ENCODE peak calls at places on chromosomes 11 and 22, in four cellular contexts. V is mammary epithelial cell; Y is effector memory CD4-positive, alpha-beta T cell; H is neuronal stem cell. S is an unnamed sample.

GRCh38 chr11:2483426-2483825 is 38.6 kb downstream of the KCNQ1 start:
- DNase-seq in V (no peak), Y (no peak), H (no peak), S (no peak)

GRCh38 chr11:78138694-78139421 is 568 bp downstream of the ALG8 start:
- DNase-seq in V (peak; percentile 57), Y (no peak), H (peak; percentile 3), S (no peak)

GRCh38 chr11:126194121-126194543 is 17.3 kb downstream of the RPUSD4 start:
- DNase-seq in V (peak; percentile 16), Y (no peak), H (peak; percentile 41), S (no peak)

GRCh38 chr11:57562596-57562995 is 4.9 kb downstream of the UBE2L6 start:
- DNase-seq in V (peak; percentile 29), Y (no peak), H (no peak), S (no peak)

GRCh38 chr22:23263651-23264555 is 83.6 kb downstream of the BCR start:
- DNase-seq in V (peak; percentile 69), Y (peak; percentile 38), H (no peak), S (no peak)

GRCh38 chr11:29432719-29433325 is 584.0 kb downstream of the KCNA4 start:
- DNase-seq in V (peak; percentile 5), Y (no peak), H (no peak), S (no peak)

GRCh38 chr11:2383823-2384722 is 7.0 kb downstream of the CD81 start:
- DNase-seq in V (no peak), Y (peak; percentile 60), H (no peak), S (no peak)

GRCh38 chr22:26589845-26590524 is at the start of gene TPST2:
- DNase-seq in V (peak; percentile 68), Y (peak; percentile 72), H (peak; percentile 80), S (no peak)

GRCh38 chr11:8092587-8093424 is 11.8 kb downstream of the TUB start:
- DNase-seq in V (peak; percentile 48), Y (no peak), H (no peak), S (no peak)

GRCh38 chr11:2549876-2550605 is 105.2 kb downstream of the KCNQ1 start:
- DNase-seq in V (no peak), Y (no peak), H (no peak), S (no peak)

GRCh38 chr11:2273771-2274170 is 3.4 kb upstream of the ASCL2 start:
- DNase-seq in V (no peak), Y (no peak), H (no peak), S (no peak)

GRCh38 chr11:92141725-92142124 is 82.9 kb upstream of the FAT3 start:
- DNase-seq in V (no peak), Y (no peak), H (no peak), S (no peak)

GRCh38 chr11:121687961-121688566 is 235.3 kb upstream of the SORL1-AS1 start:
- DNase-seq in V (no peak), Y (no peak), H (no peak), S (peak; percentile 18)

DNA sequence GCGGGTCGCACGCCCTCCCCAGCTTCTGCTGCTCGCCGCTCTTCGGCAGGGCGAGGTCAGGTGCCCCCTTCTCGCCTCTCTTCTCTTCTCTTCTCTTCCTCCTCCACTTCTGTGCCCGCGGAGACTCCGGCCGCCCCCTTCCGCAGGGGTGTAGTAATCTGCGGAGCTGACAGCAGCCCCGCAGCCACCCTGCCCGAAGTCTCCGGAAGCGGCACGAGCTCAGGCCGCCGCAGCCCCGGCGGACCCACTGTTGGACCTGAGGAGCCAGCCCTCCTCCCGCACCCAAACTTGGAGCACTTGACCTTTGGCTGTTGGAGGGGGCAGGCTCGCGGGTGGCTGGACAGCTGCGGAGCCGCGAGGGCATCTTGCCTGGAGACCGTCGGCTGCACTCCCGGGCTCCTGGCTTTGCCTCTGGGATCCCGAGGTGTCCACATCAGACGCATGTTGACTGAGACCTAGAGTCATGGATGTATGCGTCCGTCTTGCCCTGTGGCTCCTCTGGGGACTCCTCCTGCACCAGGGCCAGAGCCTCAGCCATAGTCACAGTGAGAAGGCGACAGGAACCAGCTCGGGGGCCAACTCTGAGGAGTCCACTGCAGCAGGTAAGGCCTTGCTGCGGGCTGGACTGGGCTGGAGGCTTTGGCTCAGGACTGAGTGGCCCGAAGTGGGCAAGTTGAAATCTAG is 486 bp downstream of the STIM1 start:
- DNase-seq in V (peak; percentile 50), Y (peak; percentile 30), H (no peak), S (no peak)
- H3K4me1 ChIP-seq in V (peaks cover 30% of the 10 kb centered on the region), Y (peaks cover 57% of the 10 kb centered on the region), H (peaks cover 21% of the 10 kb centered on the region), S (peaks cover 6% of the 10 kb centered on the region)

GRCh38 chr11:71301046-71301857 is 48.9 kb upstream of the SHANK2 start:
- DNase-seq in V (no peak), Y (no peak), H (no peak), S (no peak)

GRCh38 chr11:71302534-71302909 is 50.1 kb upstream of the SHANK2 start:
- DNase-seq in V (no peak), Y (no peak), H (no peak), S (no peak)

GRCh38 chr11:71300187-71300586 is 47.8 kb upstream of the SHANK2 start:
- DNase-seq in V (no peak), Y (no peak), H (no peak), S (no peak)

GRCh38 chr11:71302911-71303310 is 50.5 kb upstream of the SHANK2 start:
- DNase-seq in V (no peak), Y (no peak), H (no peak), S (no peak)

DNA sequence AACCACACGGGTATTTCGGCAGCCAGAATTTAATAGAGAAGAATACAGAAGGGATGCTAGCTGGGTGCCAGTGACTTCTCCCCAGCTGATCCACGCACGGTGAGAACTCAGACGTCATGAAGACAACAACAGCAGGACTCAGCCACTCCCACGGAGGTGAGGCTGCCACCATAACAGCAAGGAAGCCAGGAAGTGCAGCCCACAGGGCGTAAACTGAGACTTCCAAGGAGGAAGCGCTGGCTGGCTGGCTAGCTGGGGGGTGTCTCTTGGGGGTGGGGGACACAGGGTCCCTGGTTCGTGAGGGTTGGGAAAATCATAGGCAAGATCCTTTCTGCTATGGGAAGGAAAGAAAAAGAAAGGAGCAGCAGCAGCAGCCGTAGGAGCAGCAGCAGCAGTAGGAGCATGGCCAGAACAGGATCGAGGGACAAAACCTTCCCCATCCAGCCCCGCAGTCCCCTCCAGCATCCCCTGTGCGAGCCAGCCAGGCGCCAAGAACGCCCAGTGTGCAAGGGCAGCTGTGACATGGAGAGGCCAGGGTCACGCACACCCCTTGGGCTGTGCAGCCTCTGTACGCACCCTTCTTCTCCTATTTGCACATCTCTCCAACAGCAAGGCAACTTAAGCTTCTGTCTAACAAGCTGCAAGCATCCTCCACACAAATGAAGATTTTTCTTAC is 49.6 kb upstream of the SHANK2 start:
- DNase-seq in V (no peak), Y (no peak), H (no peak), S (no peak)
- H3K27ac ChIP-seq in V (no peak overlapping the region), Y (no peak overlapping the region), H (no peak overlapping the region), S (no peak overlapping the region)

GRCh38 chr22:30436196-30436595 is 10.6 kb downstream of the MTFP1 start:
- DNase-seq in V (no peak), Y (no peak), H (no peak), S (no peak)
- H3K4me3 ChIP-seq in V (no peak overlapping the region), Y (peak overlapping the region; percentile 22), H (no peak overlapping the region), S (no peak overlapping the region)

GRCh38 chr22:35917651-35918050 is 111.0 kb downstream of the RBFOX2 start:
- DNase-seq in V (peak; percentile 61), Y (no peak), H (no peak), S (no peak)

GRCh38 chr22:35918466-35918865 is 110.2 kb downstream of the RBFOX2 start:
- DNase-seq in V (no peak), Y (no peak), H (no peak), S (no peak)

GRCh38 chr22:35921777-35922176 is 106.8 kb downstream of the RBFOX2 start:
- DNase-seq in V (peak; percentile 87), Y (no peak), H (peak; percentile 36), S (peak; percentile 47)

GRCh38 chr22:35915477-35916013 is 113.1 kb downstream of the RBFOX2 start:
- DNase-seq in V (peak; percentile 80), Y (no peak), H (no peak), S (no peak)

DNA sequence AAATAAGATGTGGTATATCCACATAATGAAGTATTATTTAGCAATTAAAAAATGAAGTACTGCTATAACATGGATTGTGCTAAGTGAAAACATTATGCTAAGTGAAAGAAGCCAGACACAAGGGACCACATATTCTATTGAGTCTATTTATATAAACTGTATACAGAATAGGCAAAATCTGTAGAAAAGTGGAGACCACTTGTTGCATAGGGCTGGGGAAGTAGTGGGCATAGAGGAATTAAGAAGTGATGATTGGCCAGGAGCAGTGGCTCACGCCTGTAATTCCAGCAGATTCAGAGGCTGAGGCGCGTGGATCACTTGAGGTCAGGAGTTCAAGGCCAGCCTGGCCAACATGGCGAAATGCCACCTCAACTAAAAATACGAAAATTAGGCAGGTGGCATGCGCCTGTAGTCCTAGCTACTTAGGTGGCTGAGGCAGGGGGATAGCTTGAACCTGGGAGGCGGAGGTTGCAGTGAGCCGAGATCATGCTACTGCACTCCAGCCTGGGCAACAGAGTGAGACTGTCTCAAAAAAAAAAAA is 109.6 kb downstream of the RBFOX2 start:
- DNase-seq in V (no peak), Y (no peak), H (no peak), S (no peak)
- H3K4me1 ChIP-seq in V (peaks cover 54% of the 10 kb centered on the region), Y (no peaks in the 10 kb centered on the region), H (peaks cover 36% of the 10 kb centered on the region), S (peaks cover 2% of the 10 kb centered on the region)

DNA sequence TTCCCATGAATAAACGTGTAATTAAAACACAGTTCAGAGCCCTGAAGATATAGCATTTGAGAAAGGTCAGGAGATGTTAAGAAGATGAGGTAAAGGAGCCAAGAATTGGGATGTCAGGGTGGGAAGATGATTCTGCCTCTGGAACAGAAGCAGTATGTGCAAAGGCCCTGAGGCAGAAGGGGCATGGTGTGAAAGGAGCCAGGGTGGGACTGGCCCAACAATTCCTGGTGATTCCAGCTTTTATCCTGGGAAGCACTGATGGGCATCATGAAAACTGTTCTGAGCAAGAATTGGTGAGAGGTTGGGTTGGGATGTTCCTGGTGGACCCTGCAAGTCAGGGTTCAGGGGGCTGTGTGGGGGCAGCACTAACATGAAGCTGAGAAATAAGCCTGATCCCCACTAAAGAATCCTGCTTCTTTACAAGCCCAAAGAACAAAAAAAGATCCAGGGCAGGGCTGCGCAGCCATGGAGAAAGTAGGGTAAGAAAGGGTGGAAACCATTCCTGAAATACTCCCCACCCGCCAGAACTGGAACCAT is 2.5 kb upstream of the FXYD6 start:
- DNase-seq in V (no peak), Y (no peak), H (no peak), S (no peak)
- H3K27ac ChIP-seq in V (no peak overlapping the region), Y (no peak overlapping the region), H (no peak overlapping the region), S (no peak overlapping the region)

GRCh38 chr22:44483878-44484277 is 14.2 kb downstream of the RTL6 start:
- DNase-seq in V (no peak), Y (no peak), H (no peak), S (no peak)
- H3K4me3 ChIP-seq in V (no peak overlapping the region), Y (no peak overlapping the region), H (no peak overlapping the region), S (no peak overlapping the region)

DNA sequence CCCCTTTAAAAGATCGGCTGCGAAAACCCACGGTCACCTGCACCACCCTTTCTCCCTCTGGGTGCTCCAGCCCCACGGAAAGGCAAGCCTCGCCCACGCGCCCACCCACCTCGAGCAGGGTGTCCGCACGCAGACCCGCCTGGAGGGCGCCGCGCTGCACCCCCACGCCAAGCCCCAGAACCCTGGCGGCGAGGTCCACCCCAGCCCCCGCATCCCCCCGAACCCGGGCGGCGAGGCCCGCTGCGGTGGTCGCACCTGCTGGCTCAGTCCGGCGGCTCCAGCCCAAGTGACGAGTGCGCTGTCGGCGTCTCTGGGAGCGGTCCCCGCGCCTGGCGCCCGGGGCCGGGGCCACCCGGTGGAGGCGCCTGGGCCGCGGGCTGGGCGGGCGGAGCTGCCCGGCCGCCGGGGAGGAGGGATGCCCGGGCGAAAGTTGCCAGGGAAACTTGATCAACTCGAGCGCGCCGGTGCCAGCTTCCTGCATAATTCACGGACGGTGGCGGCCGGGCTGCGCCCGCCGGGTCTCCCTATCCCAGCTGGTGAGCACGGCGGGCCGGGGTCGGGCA is 1.1 kb downstream of the SHANK2 start:
- DNase-seq in V (no peak), Y (no peak), H (no peak), S (no peak)
- H3K4me1 ChIP-seq in V (peaks cover 14% of the 10 kb centered on the region), Y (peaks cover 3% of the 10 kb centered on the region), H (peaks cover 4% of the 10 kb centered on the region), S (peaks cover 19% of the 10 kb centered on the region)